ENCODE peak calls at places on chromosomes 16 and 17, in eight cellular contexts. One of them, this sample, is unnamed.

GRCh38 chr17:2712300-2713043 is 908 bp upstream of the CLUH start:
- DNase-seq in psoas muscle: no peak
- DNase-seq in HFFc6: no peak
- DNase-seq in CD8-positive, alpha-beta T cell: no peak
- DNase-seq in fibroblast of the aortic adventitia: no peak
- DNase-seq in omental fat pad: no peak
- DNase-seq in IMR-90: no peak
- DNase-seq in dorsolateral prefrontal cortex: no peak
- DNase-seq in this sample: no peak

GRCh38 chr17:46108550-46109110 is 84.6 kb downstream of the KANSL1 start:
- DNase-seq in CD8-positive, alpha-beta T cell: no peak
- DNase-seq in omental fat pad: no peak
- DNase-seq in IMR-90: no peak
- DNase-seq in dorsolateral prefrontal cortex: no peak
- DNase-seq in psoas muscle: no peak
- DNase-seq in HFFc6: no peak
- DNase-seq in fibroblast of the aortic adventitia: no peak
- DNase-seq in this sample: no peak

GRCh38 chr16:52383640-52384292 is 163.2 kb downstream of the TOX3 start:
- DNase-seq in dorsolateral prefrontal cortex: no peak
- DNase-seq in fibroblast of the aortic adventitia: no peak
- DNase-seq in omental fat pad: no peak
- DNase-seq in HFFc6: no peak
- DNase-seq in IMR-90: no peak
- DNase-seq in psoas muscle: no peak
- DNase-seq in CD8-positive, alpha-beta T cell: no peak
- DNase-seq in this sample: no peak

GRCh38 chr17:53142890-53143289 is 679.8 kb upstream of the KIF2B start:
- DNase-seq in omental fat pad: no peak
- DNase-seq in dorsolateral prefrontal cortex: no peak
- DNase-seq in IMR-90: no peak
- DNase-seq in psoas muscle: no peak
- DNase-seq in fibroblast of the aortic adventitia: no peak
- DNase-seq in HFFc6: no peak
- DNase-seq in CD8-positive, alpha-beta T cell: no peak
- DNase-seq in this sample: no peak

GRCh38 chr17:49588312-49588711 is 12.6 kb downstream of the NXPH3 start:
- DNase-seq in IMR-90: no peak
- DNase-seq in omental fat pad: no peak
- DNase-seq in HFFc6: no peak
- DNase-seq in dorsolateral prefrontal cortex: no peak
- DNase-seq in psoas muscle: peak
- DNase-seq in CD8-positive, alpha-beta T cell: no peak
- DNase-seq in fibroblast of the aortic adventitia: no peak
- DNase-seq in this sample: no peak

GRCh38 chr17:59845595-59846390 is 47.0 kb downstream of the TUBD1 start:
- DNase-seq in CD8-positive, alpha-beta T cell: no peak
- DNase-seq in IMR-90: peak
- DNase-seq in HFFc6: peak
- DNase-seq in omental fat pad: no peak
- DNase-seq in psoas muscle: peak
- DNase-seq in fibroblast of the aortic adventitia: peak
- DNase-seq in dorsolateral prefrontal cortex: peak
- DNase-seq in this sample: no peak

GRCh38 chr17:47686276-47686635 is 7.7 kb upstream of the TBKBP1 start:
- DNase-seq in CD8-positive, alpha-beta T cell: no peak
- DNase-seq in omental fat pad: no peak
- DNase-seq in dorsolateral prefrontal cortex: no peak
- DNase-seq in psoas muscle: no peak
- DNase-seq in fibroblast of the aortic adventitia: no peak
- DNase-seq in HFFc6: peak
- DNase-seq in IMR-90: peak
- DNase-seq in this sample: no peak

GRCh38 chr17:41957869-41958231 is 8.7 kb upstream of the CNP start:
- DNase-seq in dorsolateral prefrontal cortex: no peak
- DNase-seq in HFFc6: no peak
- DNase-seq in fibroblast of the aortic adventitia: no peak
- DNase-seq in CD8-positive, alpha-beta T cell: no peak
- DNase-seq in IMR-90: no peak
- DNase-seq in omental fat pad: no peak
- DNase-seq in psoas muscle: no peak
- DNase-seq in this sample: no peak

GRCh38 chr16:69709456-69710084 is 16.8 kb downstream of the NQO1 start:
- DNase-seq in fibroblast of the aortic adventitia: peak
- DNase-seq in psoas muscle: no peak
- DNase-seq in omental fat pad: no peak
- DNase-seq in dorsolateral prefrontal cortex: no peak
- DNase-seq in CD8-positive, alpha-beta T cell: no peak
- DNase-seq in IMR-90: peak
- DNase-seq in HFFc6: peak
- DNase-seq in this sample: peak

GRCh38 chr16:12089492-12090161 is 113.1 kb downstream of the SNX29 start:
- DNase-seq in IMR-90: peak
- DNase-seq in HFFc6: no peak
- DNase-seq in fibroblast of the aortic adventitia: peak
- DNase-seq in psoas muscle: no peak
- DNase-seq in dorsolateral prefrontal cortex: peak
- DNase-seq in omental fat pad: no peak
- DNase-seq in CD8-positive, alpha-beta T cell: peak
- DNase-seq in this sample: no peak

GRCh38 chr16:57623251-57624043 is 5.0 kb upstream of the ADGRG1 start:
- DNase-seq in CD8-positive, alpha-beta T cell: no peak
- DNase-seq in fibroblast of the aortic adventitia: no peak
- DNase-seq in IMR-90: peak
- DNase-seq in psoas muscle: peak
- DNase-seq in omental fat pad: no peak
- DNase-seq in HFFc6: no peak
- DNase-seq in dorsolateral prefrontal cortex: peak
- DNase-seq in this sample: no peak

GRCh38 chr16:79850348-79850747 is 249.8 kb upstream of the MAF start:
- DNase-seq in IMR-90: no peak
- DNase-seq in dorsolateral prefrontal cortex: no peak
- DNase-seq in psoas muscle: no peak
- DNase-seq in CD8-positive, alpha-beta T cell: no peak
- DNase-seq in HFFc6: no peak
- DNase-seq in fibroblast of the aortic adventitia: no peak
- DNase-seq in omental fat pad: no peak
- DNase-seq in this sample: no peak

GRCh38 chr16:57187508-57187854 is 1.4 kb downstream of the RSPRY1 start:
- DNase-seq in HFFc6: no peak
- DNase-seq in IMR-90: no peak
- DNase-seq in CD8-positive, alpha-beta T cell: no peak
- DNase-seq in psoas muscle: no peak
- DNase-seq in fibroblast of the aortic adventitia: no peak
- DNase-seq in omental fat pad: no peak
- DNase-seq in dorsolateral prefrontal cortex: no peak
- DNase-seq in this sample: no peak

GRCh38 chr16:1981398-1981836 is at the start of gene NOXO1:
- DNase-seq in dorsolateral prefrontal cortex: no peak
- DNase-seq in CD8-positive, alpha-beta T cell: no peak
- DNase-seq in fibroblast of the aortic adventitia: no peak
- DNase-seq in psoas muscle: no peak
- DNase-seq in IMR-90: no peak
- DNase-seq in omental fat pad: no peak
- DNase-seq in HFFc6: no peak
- DNase-seq in this sample: no peak

GRCh38 chr17:48598727-48599126 is 5.1 kb upstream of the HOXB5 start:
- DNase-seq in HFFc6: no peak
- DNase-seq in CD8-positive, alpha-beta T cell: no peak
- DNase-seq in omental fat pad: no peak
- DNase-seq in fibroblast of the aortic adventitia: no peak
- DNase-seq in psoas muscle: no peak
- DNase-seq in IMR-90: no peak
- DNase-seq in dorsolateral prefrontal cortex: no peak
- DNase-seq in this sample: no peak

GRCh38 chr16:46629331-46629843 is 8.2 kb upstream of the SHCBP1 start:
- DNase-seq in IMR-90: peak
- DNase-seq in fibroblast of the aortic adventitia: peak
- DNase-seq in dorsolateral prefrontal cortex: no peak
- DNase-seq in CD8-positive, alpha-beta T cell: no peak
- DNase-seq in omental fat pad: no peak
- DNase-seq in psoas muscle: no peak
- DNase-seq in HFFc6: peak
- DNase-seq in this sample: no peak

GRCh38 chr17:37447641-37448040 is 41.0 kb downstream of the TADA2A start:
- DNase-seq in CD8-positive, alpha-beta T cell: no peak
- DNase-seq in dorsolateral prefrontal cortex: no peak
- DNase-seq in fibroblast of the aortic adventitia: peak
- DNase-seq in psoas muscle: no peak
- DNase-seq in HFFc6: peak
- DNase-seq in omental fat pad: no peak
- DNase-seq in IMR-90: peak
- DNase-seq in this sample: no peak

DNA sequence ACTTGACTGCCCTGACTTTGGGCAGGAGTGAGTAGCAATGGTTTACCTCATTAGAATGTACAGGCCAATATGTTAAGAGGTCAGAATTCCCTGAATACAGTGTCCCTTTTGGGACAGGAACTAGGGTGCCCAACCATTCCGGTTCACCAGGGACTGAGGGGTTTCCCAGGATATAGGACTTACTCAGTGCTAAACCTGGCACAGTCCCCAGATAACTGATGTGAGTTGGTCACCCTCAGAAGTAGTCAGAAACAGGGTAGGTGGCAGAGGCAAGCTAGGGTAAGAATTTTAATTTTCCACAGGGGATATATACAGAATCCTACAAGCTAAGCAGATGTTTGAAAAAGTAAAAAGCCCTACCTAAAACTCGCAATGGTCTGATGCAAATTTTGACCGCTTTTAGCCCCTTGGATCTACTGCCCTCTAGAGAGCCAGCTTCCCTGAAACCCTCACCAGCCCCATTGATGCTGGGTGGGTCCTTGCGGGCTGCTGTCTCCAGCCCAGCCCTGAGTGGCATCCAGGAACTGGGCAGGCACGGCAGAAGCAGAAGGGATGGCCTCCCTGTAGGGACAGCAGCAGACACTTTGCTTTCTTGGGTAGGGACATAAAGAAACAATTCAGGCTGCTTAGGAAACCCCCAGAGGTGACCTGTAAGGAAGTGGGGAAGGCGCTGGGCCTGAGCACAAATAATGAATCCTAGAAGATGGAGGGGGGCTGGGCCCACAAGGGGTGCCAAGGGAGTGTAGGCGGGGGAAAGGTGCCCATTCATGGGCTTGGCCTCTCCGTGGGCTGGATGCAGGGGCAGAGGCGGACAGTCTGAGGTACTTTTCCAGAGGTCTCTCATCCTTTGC is 434.8 kb downstream of the SLC39A11 start:
- DNase-seq in omental fat pad: no peak
- DNase-seq in CD8-positive, alpha-beta T cell: no peak
- DNase-seq in IMR-90: peak
- DNase-seq in psoas muscle: no peak
- DNase-seq in dorsolateral prefrontal cortex: no peak
- DNase-seq in fibroblast of the aortic adventitia: no peak
- DNase-seq in HFFc6: no peak
- DNase-seq in this sample: no peak
- TF ChIP-seq CTCF in omental fat pad: no peak
- TF ChIP-seq CTCF in CD8-positive, alpha-beta T cell: no peak
- TF ChIP-seq CTCF in IMR-90: no peak
- TF ChIP-seq CTCF in psoas muscle: no peak
- TF ChIP-seq CTCF in dorsolateral prefrontal cortex: no peak
- TF ChIP-seq CTCF in fibroblast of the aortic adventitia: no peak
- TF ChIP-seq CTCF in HFFc6: peak
- TF ChIP-seq CTCF in this sample: no peak

DNA sequence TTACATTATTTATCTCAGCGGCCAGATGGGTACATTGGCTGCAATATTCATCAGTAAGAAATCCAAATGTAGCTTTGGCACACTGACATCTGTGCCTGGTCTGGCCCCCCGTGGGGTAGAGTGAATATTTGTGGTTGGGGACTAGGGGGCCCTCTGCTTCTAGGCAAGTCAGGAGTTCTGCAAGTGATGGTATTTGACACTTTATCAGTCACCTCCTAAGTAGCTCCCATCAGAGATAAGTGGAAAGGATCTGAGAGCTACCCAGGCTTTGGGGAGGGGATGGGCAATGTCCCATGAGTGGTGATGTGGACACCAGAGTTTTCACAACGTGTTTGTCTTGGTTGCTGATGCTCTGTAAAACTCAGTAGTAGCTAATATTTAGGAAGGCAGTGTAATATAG is 609.9 kb upstream of the RBFOX1 start:
- DNase-seq in omental fat pad: no peak
- DNase-seq in dorsolateral prefrontal cortex: no peak
- DNase-seq in IMR-90: no peak
- DNase-seq in CD8-positive, alpha-beta T cell: no peak
- DNase-seq in HFFc6: no peak
- DNase-seq in fibroblast of the aortic adventitia: no peak
- DNase-seq in psoas muscle: no peak
- DNase-seq in this sample: no peak
- TF ChIP-seq CTCF in omental fat pad: no peak
- TF ChIP-seq CTCF in dorsolateral prefrontal cortex: no peak
- TF ChIP-seq CTCF in IMR-90: no peak
- TF ChIP-seq CTCF in CD8-positive, alpha-beta T cell: no peak
- TF ChIP-seq CTCF in HFFc6: no peak
- TF ChIP-seq CTCF in fibroblast of the aortic adventitia: no peak
- TF ChIP-seq CTCF in psoas muscle: no peak
- TF ChIP-seq CTCF in this sample: no peak

GRCh38 chr16:85567101-85567866 is 45.8 kb upstream of the GSE1 start:
- DNase-seq in psoas muscle: no peak
- DNase-seq in fibroblast of the aortic adventitia: no peak
- DNase-seq in dorsolateral prefrontal cortex: no peak
- DNase-seq in IMR-90: no peak
- DNase-seq in HFFc6: no peak
- DNase-seq in omental fat pad: no peak
- DNase-seq in CD8-positive, alpha-beta T cell: no peak
- DNase-seq in this sample: no peak
- TF ChIP-seq CTCF in psoas muscle: no peak
- TF ChIP-seq CTCF in fibroblast of the aortic adventitia: no peak
- TF ChIP-seq CTCF in dorsolateral prefrontal cortex: no peak
- TF ChIP-seq CTCF in IMR-90: no peak
- TF ChIP-seq CTCF in HFFc6: no peak
- TF ChIP-seq CTCF in omental fat pad: no peak
- TF ChIP-seq CTCF in CD8-positive, alpha-beta T cell: no peak
- TF ChIP-seq CTCF in this sample: no peak

DNA sequence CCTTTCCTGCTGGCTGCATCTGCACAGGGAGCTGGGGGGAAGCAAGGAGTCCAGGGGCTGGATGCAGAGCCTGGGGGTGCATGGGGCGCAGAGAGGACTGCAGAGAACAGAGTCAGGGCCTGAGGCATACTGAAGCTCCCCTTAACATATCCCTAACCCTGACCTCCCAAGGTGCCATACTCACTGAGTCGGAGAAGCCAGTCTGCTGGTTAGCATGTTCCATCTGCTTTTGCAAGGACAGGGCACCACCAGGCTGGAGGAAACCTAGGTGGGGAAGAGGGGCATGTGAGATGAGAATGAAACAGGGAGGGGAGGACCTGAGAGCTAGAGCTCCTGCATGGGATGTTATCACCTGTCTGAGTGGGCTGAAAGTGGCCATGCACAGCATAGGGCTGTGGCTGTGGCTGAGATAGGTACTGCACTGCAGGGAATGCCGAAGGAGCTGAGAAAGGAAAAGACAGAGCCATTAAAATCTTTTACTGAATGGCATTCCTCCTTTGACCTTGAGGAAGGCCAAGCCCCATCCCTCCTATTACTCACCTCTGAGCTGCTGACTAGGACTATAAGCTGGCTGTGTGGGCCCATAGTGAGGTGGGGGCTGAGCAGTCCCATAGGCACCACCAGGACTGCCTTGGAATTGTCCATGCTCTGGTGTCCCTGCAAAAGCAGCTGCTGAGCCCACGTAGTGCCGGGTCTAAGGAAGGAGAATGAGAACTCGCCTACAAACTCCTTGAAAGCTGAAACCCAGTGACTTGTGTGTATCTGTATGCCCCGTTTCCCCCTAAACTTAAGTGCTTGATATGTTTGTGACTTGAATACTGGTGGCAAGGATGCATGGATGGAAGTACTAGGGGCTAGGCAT is 1.9 kb downstream of the GPS2 start:
- DNase-seq in fibroblast of the aortic adventitia: no peak
- DNase-seq in dorsolateral prefrontal cortex: no peak
- DNase-seq in CD8-positive, alpha-beta T cell: no peak
- DNase-seq in omental fat pad: no peak
- DNase-seq in IMR-90: peak
- DNase-seq in psoas muscle: no peak
- DNase-seq in HFFc6: no peak
- DNase-seq in this sample: no peak
- TF ChIP-seq CTCF in fibroblast of the aortic adventitia: peak
- TF ChIP-seq CTCF in dorsolateral prefrontal cortex: no peak
- TF ChIP-seq CTCF in CD8-positive, alpha-beta T cell: no peak
- TF ChIP-seq CTCF in omental fat pad: no peak
- TF ChIP-seq CTCF in IMR-90: no peak
- TF ChIP-seq CTCF in psoas muscle: no peak
- TF ChIP-seq CTCF in HFFc6: peak
- TF ChIP-seq CTCF in this sample: no peak